ENCODE peak calls at places on chromosomes 6 and 20, in nine cellular contexts. N is pulmonary artery endothelial cell; D is LoVo; F is astrocyte of the spinal cord; M is AML-193; W is esophagus muscularis mucosa; L is aorta; I is CD8-positive, alpha-beta T cell; B is OCI-M1. U is an unnamed sample.
A peak's percentile ranks its signal among the peaks of the same experiment; 100 is the strongest.

GRCh38 chr20:58713801-58714339 is 21.3 kb downstream of the NPEPL1 start:
- DNase-seq in F (no peak), D (no peak), N (no peak), M (no peak), I (no peak), L (peak; percentile 73), W (peak; percentile 78), B (no peak), U (no peak)

GRCh38 chr20:47343007-47343472 is 13.5 kb downstream of the ZMYND8 start:
- DNase-seq in W (no peak), I (no peak), N (no peak), F (peak; percentile 47), M (no peak), B (no peak), L (no peak), D (no peak), U (no peak)

GRCh38 chr6:144158133-144158532 is 7.8 kb downstream of the STX11 start:
- DNase-seq in F (peak; percentile 79), W (no peak), N (peak; percentile 71), M (no peak), L (no peak), B (peak; percentile 46), I (no peak), D (peak; percentile 18), U (peak; percentile 28)

GRCh38 chr6:165606740-165607008 is 56.4 kb downstream of the PDE10A start:
- DNase-seq in B (no peak), I (no peak), L (no peak), F (no peak), M (no peak), D (no peak), N (no peak), W (no peak), U (no peak)

GRCh38 chr6:7633361-7633760 is 43.4 kb downstream of the SNRNP48 start:
- DNase-seq in W (no peak), F (no peak), B (no peak), L (no peak), D (no peak), N (no peak), M (no peak), I (no peak), U (no peak)

GRCh38 chr20:5674176-5674660 is 76.0 kb upstream of the SHLD1 start:
- DNase-seq in N (no peak), W (no peak), D (peak; percentile 32), B (peak; percentile 87), I (no peak), M (peak; percentile 96), L (no peak), F (peak; percentile 3), U (peak; percentile 95)

GRCh38 chr6:138678168-138678567 is 95.4 kb upstream of the CCDC28A start:
- DNase-seq in N (no peak), D (no peak), I (no peak), M (no peak), L (no peak), F (no peak), W (no peak), B (no peak), U (no peak)

GRCh38 chr6:153424719-153425400 is 293.8 kb upstream of the RGS17 start:
- DNase-seq in I (no peak), W (no peak), D (no peak), F (peak; percentile 72), M (no peak), N (no peak), L (no peak), B (no peak), U (no peak)

GRCh38 chr6:134035823-134036296 is 16.6 kb downstream of the SLC2A12 start:
- DNase-seq in I (no peak), W (no peak), D (peak; percentile 63), B (no peak), F (peak; percentile 84), N (no peak), L (no peak), M (peak; percentile 36), U (peak; percentile 92)

GRCh38 chr6:118382126-118382525 is 166.0 kb upstream of the PLN start:
- DNase-seq in N (no peak), F (no peak), L (no peak), D (no peak), M (no peak), I (no peak), W (no peak), B (no peak), U (no peak)

GRCh38 chr20:61117725-61118124 is 134.3 kb upstream of the CDH4 start:
- DNase-seq in M (no peak), D (no peak), B (no peak), N (no peak), W (no peak), L (peak; percentile 24), I (no peak), F (peak; percentile 59), U (no peak)

GRCh38 chr6:50976907-50977306 is 158.2 kb downstream of the TFAP2B start:
- DNase-seq in L (no peak), M (no peak), N (no peak), B (no peak), D (no peak), W (no peak), I (no peak), F (no peak), U (no peak)